ENCODE peak calls at places on chromosome 18, in nine cellular contexts. M is endothelial cell; E is trophoblast cell; P is T-helper 9 cell; X is astrocyte of the spinal cord; D is GM04504; G is uterus; H is HTR-8/SVneo; R is stimulated activated CD8-positive, alpha-beta memory T cell treated with anti-CD3 and anti-CD28 coated beads, Interleukin-15, amount 100 ng/mL, for 24 hours. K is an unnamed sample.

GRCh38 chr18:54147439-54147838 is 77.0 kb downstream of the MBD2 start:
- DNase-seq in M (no peak), E (no peak), P (no peak), X (no peak), D (no peak), G (no peak), H (no peak), R (no peak), K (no peak)

GRCh38 chr18:77571743-77572142 is 322.1 kb downstream of the GALR1 start:
- DNase-seq in M (no peak), E (no peak), P (no peak), X (no peak), D (no peak), G (no peak), H (no peak), R (no peak), K (no peak)

GRCh38 chr18:42798606-42799005 is 316.9 kb downstream of the RIT2 start:
- DNase-seq in M (no peak), E (no peak), P (no peak), X (no peak), D (no peak), G (no peak), H (no peak), R (no peak), K (no peak)

GRCh38 chr18:60895181-60895580 is 438.0 kb upstream of the CDH20 start:
- DNase-seq in M (no peak), E (no peak), P (no peak), X (peak; percentile 41), D (no peak), G (no peak), H (no peak), R (no peak), K (no peak)

GRCh38 chr18:29147944-29148343 is 971.0 kb upstream of the CDH2 start:
- DNase-seq in M (no peak), E (peak; percentile 15), P (no peak), X (peak; percentile 65), D (no peak), G (no peak), H (no peak), R (no peak), K (no peak)

GRCh38 chr18:25832008-25832604 is 258.3 kb downstream of the SS18 start:
- DNase-seq in M (peak; percentile 80), E (peak; percentile 65), P (no peak), X (peak; percentile 69), D (peak; percentile 47), G (peak; percentile 28), H (peak; percentile 2), R (no peak), K (peak; percentile 82)

GRCh38 chr18:13259701-13260100 is 41.1 kb downstream of the LDLRAD4 start:
- DNase-seq in M (no peak), E (no peak), P (no peak), X (no peak), D (no peak), G (no peak), H (no peak), R (no peak), K (no peak)

GRCh38 chr18:57057890-57058289 is 89.0 kb upstream of the BOD1L2 start:
- DNase-seq in M (no peak), E (no peak), P (no peak), X (no peak), D (no peak), G (no peak), H (no peak), R (no peak), K (no peak)

GRCh38 chr18:49094136-49094535 is 143.4 kb upstream of the SMAD7 start:
- DNase-seq in M (no peak), E (no peak), P (no peak), X (peak; percentile 77), D (no peak), G (no peak), H (no peak), R (no peak), K (no peak)

GRCh38 chr18:961644-962355 is 57.1 kb downstream of the ADCYAP1 start:
- DNase-seq in M (peak; percentile 48), E (peak; percentile 34), P (peak; percentile 23), X (peak; percentile 65), D (peak; percentile 12), G (peak; percentile 47), H (peak; percentile 45), R (peak; percentile 17), K (peak; percentile 58)

GRCh38 chr18:50973367-50974126 is 5.7 kb downstream of the ELAC1 start:
- DNase-seq in M (no peak), E (peak; percentile 27), P (no peak), X (peak; percentile 20), D (peak; percentile 39), G (no peak), H (no peak), R (no peak), K (no peak)

GRCh38 chr18:7164610-7165009 is 47.0 kb upstream of the LAMA1 start:
- DNase-seq in M (peak; percentile 15), E (no peak), P (no peak), X (no peak), D (no peak), G (no peak), H (peak; percentile 26), R (no peak), K (no peak)

GRCh38 chr18:27014841-27015240 is 149.3 kb upstream of the AQP4 start:
- DNase-seq in M (no peak), E (no peak), P (no peak), X (no peak), D (no peak), G (no peak), H (no peak), R (no peak), K (no peak)

GRCh38 chr18:62585274-62586147 is 62.7 kb downstream of the ZCCHC2 start:
- DNase-seq in M (no peak), E (no peak), P (no peak), X (no peak), D (no peak), G (no peak), H (no peak), R (no peak), K (no peak)

GRCh38 chr18:79754831-79755351 is 42.8 kb upstream of the KCNG2 start:
- DNase-seq in M (no peak), E (no peak), P (no peak), X (no peak), D (no peak), G (no peak), H (no peak), R (no peak), K (no peak)

GRCh38 chr18:27144672-27145071 is 40.4 kb downstream of the CHST9 start:
- DNase-seq in M (no peak), E (no peak), P (no peak), X (no peak), D (no peak), G (no peak), H (no peak), R (no peak), K (no peak)